ENCODE peak calls at places on chromosome X, in four cellular contexts. U, X, O and B are unnamed samples. For H3K36me3 and H3K9me3, the result is how much of the 10 kb centered on the place peaks cover.

GRCh38 chrX:149937881-149938426 is 337 bp downstream of the EOLA2 start:
- DNase-seq in O (no peak), U (peak), X (no peak), B (peak)

GRCh38 chrX:155048997-155049619 is 21.8 kb downstream of the CMC4 start:
- DNase-seq in O (no peak), U (peak), X (peak), B (no peak)

GRCh38 chrX:67614414-67614813 is 70.6 kb downstream of the AR start:
- DNase-seq in O (no peak), X (no peak), U (no peak), B (no peak)

GRCh38 chrX:56726609-56727008 is 2.4 kb upstream of the NBDY start:
- DNase-seq in O (no peak), U (no peak), X (no peak), B (no peak)

GRCh38 chrX:22912598-22912997 is 87.2 kb upstream of the DDX53 start:
- DNase-seq in O (no peak), U (no peak), X (no peak), B (no peak)

GRCh38 chrX:129779747-129780146 is at the start of gene SASH3:
- DNase-seq in X (peak), O (no peak), U (peak), B (peak)

GRCh38 chrX:38151426-38151825 is 69.2 kb downstream of the SRPX start:
- DNase-seq in X (no peak), O (no peak), U (no peak), B (no peak)

GRCh38 chrX:120213438-120214265 is 37.0 kb upstream of the ZBTB33 start:
- DNase-seq in U (peak), O (peak), X (peak), B (no peak)

GRCh38 chrX:133985164-133986007 is at the start of gene GPC3:
- DNase-seq in X (peak), O (no peak), U (peak), B (peak)

GRCh38 chrX:6021316-6022091 is 207.2 kb downstream of the NLGN4X start:
- DNase-seq in U (peak), X (no peak), O (peak), B (no peak)

GRCh38 chrX:153533041-153533565 is 15.7 kb downstream of the ATP2B3 start:
- DNase-seq in X (no peak), U (no peak), O (no peak), B (no peak)

GRCh38 chrX:22059800-22060199 is 27.7 kb downstream of the PHEX start:
- DNase-seq in X (no peak), U (no peak), O (no peak), B (no peak)

GRCh38 chrX:138710311-138710791 is 1.2 kb downstream of the FGF13 start:
- DNase-seq in O (no peak), X (no peak), U (no peak), B (no peak)

GRCh38 chrX:347351-348117 is 28.9 kb upstream of the GTPBP6 start:
- DNase-seq in O (no peak), X (no peak), U (no peak), B (peak)
- H3K36me3 ChIP-seq in O (under half), X (under half), U (under half), B (under half)

DNA sequence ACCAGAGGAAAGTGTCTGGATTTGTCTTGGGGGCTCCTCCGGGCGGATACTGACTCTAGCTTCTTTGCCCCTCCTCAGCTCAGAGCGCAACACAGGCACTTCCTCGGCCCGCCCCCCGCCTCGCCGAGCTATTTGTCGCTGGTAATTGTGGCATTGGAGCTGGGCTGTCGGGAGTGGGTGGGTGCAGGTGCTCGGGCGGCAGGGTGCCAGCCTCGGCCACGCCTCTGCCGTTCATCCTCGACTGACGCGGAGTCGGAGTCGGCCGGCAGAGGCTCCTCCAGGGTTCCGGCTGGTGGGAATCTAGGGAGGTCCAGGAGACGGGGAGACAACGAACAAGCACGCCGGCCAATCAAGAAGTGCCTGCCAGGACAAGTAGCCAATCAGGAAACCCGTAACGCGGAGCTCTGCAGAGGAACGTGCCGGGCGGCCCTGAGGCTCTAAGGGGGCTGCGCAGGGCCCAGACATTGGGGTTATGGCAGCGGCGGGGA is 3.9 kb upstream of the SYN1 start:
- DNase-seq in O (no peak), X (peak), U (peak), B (peak)
- H3K4me3 ChIP-seq in O (peak), X (no peak), U (no peak), B (peak)

DNA sequence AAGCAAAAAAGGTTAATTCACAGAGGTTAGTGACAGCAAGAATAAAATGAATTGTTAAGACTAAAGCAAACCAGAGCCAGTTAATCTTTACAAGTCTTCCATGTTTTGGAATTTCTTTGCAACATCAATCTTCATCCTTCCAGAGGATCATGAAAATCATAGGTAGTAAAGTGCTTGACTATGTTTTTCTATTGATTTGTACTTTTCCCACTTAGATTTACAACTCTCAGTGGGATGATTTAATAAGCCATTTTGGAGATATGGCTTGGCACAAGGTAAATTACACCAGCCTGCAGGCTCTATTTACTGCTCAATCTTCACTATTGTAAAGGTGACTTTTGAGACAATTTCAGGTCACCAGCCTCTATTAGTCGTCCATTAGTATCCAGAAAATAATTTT is 26.5 kb downstream of the MSL3 start:
- DNase-seq in U (no peak), X (no peak), O (no peak), B (no peak)
- H3K9me3 ChIP-seq in U (under half), X (under half), O (under half), B (under half)

DNA sequence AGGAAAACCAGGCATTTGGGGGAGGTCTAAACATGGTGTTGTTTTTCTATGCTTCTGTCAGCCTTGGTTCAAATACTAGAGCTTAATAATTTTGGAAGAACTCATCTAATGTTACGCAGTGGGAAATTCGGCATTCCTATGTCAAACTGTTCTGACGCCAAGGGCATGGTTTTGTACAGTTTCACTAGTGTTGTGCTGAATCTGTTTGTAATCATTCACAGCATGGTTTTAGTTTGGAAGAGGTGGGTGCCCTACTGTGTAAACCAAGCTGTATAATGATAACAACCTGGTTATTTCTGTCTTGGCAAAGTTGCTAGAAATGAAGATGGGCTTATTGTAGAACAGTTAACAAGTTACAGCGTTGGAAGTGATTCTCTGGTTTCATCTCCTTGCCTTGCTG is 5.2 kb downstream of the DDX3X start:
- DNase-seq in X (no peak), O (no peak), U (no peak), B (no peak)
- H3K36me3 ChIP-seq in X (half or more), O (under half), U (under half), B (half or more)